ENCODE peak calls at places on chromosomes 13 and 19, in five cellular contexts. R, T, Y, S and K are unnamed samples.

GRCh38 chr19:58547323-58548312 is 3.8 kb downstream of the TRIM28 start:
- DNase-seq in R (no peak), T (no peak), Y (no peak), S (no peak), K (no peak)

GRCh38 chr19:28885965-28886364 is 327.0 kb downstream of the UQCRFS1 start:
- DNase-seq in R (no peak), T (no peak), Y (no peak), S (no peak), K (no peak)

GRCh38 chr19:53977991-53978731 is 13.3 kb upstream of the CACNG6 start:
- DNase-seq in R (no peak), T (peak; percentile 90), Y (peak; percentile 97), S (no peak), K (peak; percentile 55)

GRCh38 chr13:43136940-43137574 is 113.7 kb downstream of the DNAJC15 start:
- DNase-seq in R (no peak), T (no peak), Y (no peak), S (no peak), K (no peak)

GRCh38 chr13:49926019-49926418 is 10.1 kb downstream of the SPRYD7 start:
- DNase-seq in R (no peak), T (no peak), Y (no peak), S (no peak), K (no peak)

GRCh38 chr13:75855847-75856246 is 219.7 kb downstream of the LMO7 start:
- DNase-seq in R (no peak), T (no peak), Y (no peak), S (no peak), K (no peak)

GRCh38 chr19:5809469-5809868 is 4.6 kb downstream of the NRTN start:
- DNase-seq in R (no peak), T (no peak), Y (no peak), S (no peak), K (no peak)

GRCh38 chr19:36008336-36008978 is at the start of gene SYNE4:
- DNase-seq in R (no peak), T (no peak), Y (no peak), S (no peak), K (no peak)

GRCh38 chr19:48553676-48554384 is 1.9 kb downstream of the SULT2B1 start:
- DNase-seq in R (no peak), T (peak; percentile 60), Y (no peak), S (no peak), K (no peak)

GRCh38 chr13:110067355-110068175 is 239.4 kb downstream of the COL4A1 start:
- DNase-seq in R (no peak), T (peak; percentile 15), Y (no peak), S (no peak), K (no peak)

GRCh38 chr19:28553005-28553404 is 659.9 kb downstream of the UQCRFS1 start:
- DNase-seq in R (no peak), T (peak; percentile 0), Y (no peak), S (no peak), K (no peak)

GRCh38 chr13:90542959-90543358 is 804.5 kb upstream of the MIR17HG start:
- DNase-seq in R (no peak), T (no peak), Y (no peak), S (no peak), K (no peak)

GRCh38 chr13:48621056-48621455 is 32.7 kb upstream of the CYSLTR2 start:
- DNase-seq in R (no peak), T (no peak), Y (no peak), S (no peak), K (no peak)

GRCh38 chr19:3798137-3798536 is 12.0 kb upstream of the MATK start:
- DNase-seq in R (peak; percentile 45), T (no peak), Y (no peak), S (no peak), K (no peak)

GRCh38 chr19:35882074-35882832 is 13.9 kb downstream of the APLP1 start:
- DNase-seq in R (peak; percentile 45), T (peak; percentile 65), Y (peak; percentile 87), S (no peak), K (no peak)

GRCh38 chr19:58558623-58559274 is 338 bp upstream of the UBE2M start:
- DNase-seq in R (peak; percentile 100), T (peak; percentile 96), Y (peak; percentile 96), S (peak; percentile 98), K (peak; percentile 99)

GRCh38 chr13:25874907-25875306 is 176.9 kb downstream of the SHISA2 start:
- DNase-seq in R (peak; percentile 63), T (no peak), Y (no peak), S (peak; percentile 71), K (peak; percentile 68)

GRCh38 chr13:23692816-23693215 is 122.6 kb downstream of the TNFRSF19 start:
- DNase-seq in R (no peak), T (no peak), Y (no peak), S (no peak), K (no peak)

GRCh38 chr19:10285393-10285792 is 1.4 kb upstream of the ICAM4 start:
- DNase-seq in R (no peak), T (no peak), Y (no peak), S (no peak), K (no peak)

GRCh38 chr13:44068737-44069136 is 189.0 kb downstream of the LACC1 start:
- DNase-seq in R (no peak), T (peak; percentile 85), Y (no peak), S (no peak), K (no peak)

GRCh38 chr19:34428549-34429285 is 536 bp downstream of the UBA2 start:
- DNase-seq in R (peak; percentile 26), T (peak; percentile 40), Y (no peak), S (no peak), K (peak; percentile 50)

GRCh38 chr19:35346193-35347052 is 1.3 kb upstream of the FFAR1 start:
- DNase-seq in R (peak; percentile 72), T (no peak), Y (no peak), S (no peak), K (peak; percentile 83)

GRCh38 chr19:34676697-34677385 is at the start of gene SCGB2B2:
- DNase-seq in R (peak; percentile 76), T (no peak), Y (no peak), S (no peak), K (peak; percentile 61)

GRCh38 chr19:7088999-7089398 is 19.5 kb downstream of the ZNF557 start:
- DNase-seq in R (no peak), T (no peak), Y (no peak), S (no peak), K (no peak)

DNA sequence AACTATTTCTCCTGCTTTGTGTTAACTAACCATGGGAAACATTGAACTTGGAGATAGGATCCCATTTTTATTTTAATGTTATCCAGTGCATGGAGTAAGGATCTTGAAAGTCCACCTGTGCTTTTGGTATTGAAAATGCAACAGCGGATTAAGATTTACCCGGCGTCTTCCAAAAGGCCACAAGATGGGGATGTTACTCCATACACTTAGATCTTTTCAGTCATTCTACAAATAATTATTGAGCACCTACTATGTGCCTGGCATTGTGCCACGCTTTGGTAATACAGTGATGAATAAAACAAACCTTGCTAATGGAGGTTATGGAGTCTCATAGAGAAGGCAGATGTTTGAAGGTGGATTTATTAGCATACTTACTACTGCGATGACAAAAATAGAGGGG is 56.9 kb downstream of the RFC3 start:
- DNase-seq in R (no peak), T (no peak), Y (no peak), S (no peak), K (no peak)
- TF ChIP-seq CTCF in R (no peak), T (peak; percentile 10), Y (peak; percentile 36), S (no peak), K (no peak)

GRCh38 chr13:54162069-54162468 is 1133.5 kb downstream of the OLFM4 start:
- DNase-seq in R (no peak), T (no peak), Y (no peak), S (no peak), K (no peak)
- TF ChIP-seq CTCF in R (no peak), T (no peak), Y (no peak), S (no peak), K (no peak)

DNA sequence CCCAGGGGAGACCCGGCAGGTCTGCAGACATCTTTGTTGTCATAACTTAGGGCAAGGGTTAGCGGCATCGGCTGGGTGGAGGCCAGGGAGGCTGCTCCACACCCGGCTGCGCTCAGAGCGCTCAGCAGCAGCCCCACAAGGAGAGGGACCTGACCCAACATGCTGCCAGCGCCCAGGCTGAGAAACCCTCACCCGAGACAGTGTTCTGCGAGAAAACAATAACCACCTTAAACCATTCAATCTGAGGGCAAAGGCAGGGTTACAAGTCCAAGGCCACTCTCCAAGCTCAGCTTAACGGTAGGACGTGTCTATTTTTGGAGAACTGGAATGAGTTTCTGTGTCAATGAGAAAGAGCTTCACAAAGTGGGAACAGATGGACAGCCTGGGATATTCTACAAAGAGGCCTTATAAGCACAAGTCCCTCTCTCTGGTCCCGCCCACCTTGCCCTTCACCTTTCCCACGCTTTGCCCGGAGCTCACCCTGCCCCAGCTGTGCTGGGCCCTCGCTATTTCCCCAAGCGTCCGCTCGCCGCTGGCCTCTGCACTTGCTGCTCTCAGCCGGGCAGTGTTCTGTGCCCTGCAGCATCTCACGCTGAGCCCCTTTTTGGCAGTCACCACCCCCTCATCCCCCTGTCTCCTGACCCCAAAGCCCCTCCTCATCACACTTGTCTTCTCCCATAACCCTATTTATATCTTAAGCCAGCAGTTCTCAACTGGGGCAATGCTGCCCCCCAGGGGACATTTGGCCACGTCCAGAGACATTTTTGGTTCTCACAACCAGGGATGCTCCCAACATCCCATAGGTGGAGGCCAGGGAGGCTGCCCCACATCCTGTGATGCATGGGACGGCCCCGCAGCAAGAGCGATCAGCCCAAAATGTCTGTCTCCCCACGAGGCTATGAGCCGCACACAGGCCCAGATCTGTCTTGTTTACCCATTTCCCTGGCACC is 17.6 kb downstream of the PPP1R12C start:
- DNase-seq in R (no peak), T (no peak), Y (no peak), S (no peak), K (no peak)
- TF ChIP-seq CTCF in R (no peak), T (peak; percentile 5), Y (no peak), S (no peak), K (no peak)

GRCh38 chr13:113122571-113123225 is at the start of gene F10:
- DNase-seq in R (no peak), T (peak; percentile 21), Y (no peak), S (no peak), K (no peak)
- TF ChIP-seq CTCF in R (no peak), T (no peak), Y (no peak), S (no peak), K (no peak)

GRCh38 chr13:108034909-108035308 is 180.4 kb downstream of the LIG4 start:
- DNase-seq in R (no peak), T (no peak), Y (no peak), S (no peak), K (no peak)
- TF ChIP-seq CTCF in R (no peak), T (no peak), Y (no peak), S (no peak), K (no peak)

GRCh38 chr19:44782729-44783128 is 5.0 kb downstream of the CBLC start:
- DNase-seq in R (no peak), T (no peak), Y (no peak), S (no peak), K (no peak)
- TF ChIP-seq CTCF in R (no peak), T (peak; percentile 10), Y (peak; percentile 36), S (no peak), K (no peak)

DNA sequence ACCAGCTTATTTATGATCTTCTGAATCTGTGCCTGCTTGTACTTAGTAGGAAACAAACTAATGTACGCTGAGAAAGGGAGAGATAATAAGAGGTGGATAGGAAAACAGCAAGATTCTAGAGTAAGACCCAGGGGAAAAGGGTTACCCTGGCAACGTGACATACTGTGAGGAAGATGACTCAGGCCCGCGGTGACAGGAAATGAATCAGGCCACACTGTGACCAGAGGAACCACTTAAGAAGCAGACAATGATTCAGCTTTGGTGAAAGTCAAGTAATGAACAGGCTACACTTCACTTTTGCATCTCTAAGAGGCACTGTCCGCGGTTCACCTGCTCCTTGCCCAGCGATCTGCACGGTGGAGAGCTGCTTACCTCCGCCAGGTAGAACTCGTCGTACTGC is 158.2 kb downstream of the NALCN start:
- DNase-seq in R (no peak), T (peak; percentile 95), Y (peak; percentile 24), S (peak; percentile 49), K (no peak)
- TF ChIP-seq CTCF in R (no peak), T (no peak), Y (no peak), S (no peak), K (no peak)